ENCODE peak calls at places on chromosomes 11 and 22, in ten cellular contexts. D is A549; C is dorsolateral prefrontal cortex; B is OCI-LY7; P is right atrium auricular region; Q is cardiac muscle cell; R is breast epithelium; V is body of pancreas; U is CD4-positive, CD25-positive, alpha-beta regulatory T cell; K is MM.1S. N is an unnamed sample.
A peak's percentile ranks its signal among the peaks of the same experiment; 100 is the strongest.

GRCh38 chr22:37862570-37863325 is 13.5 kb downstream of the EIF3L start:
- DNase-seq in D (no peak), C (no peak), B (no peak), P (no peak), Q (no peak), R (no peak), V (no peak), U (no peak), K (no peak), N (no peak)

GRCh38 chr11:107929611-107930200 is 1.5 kb downstream of the RAB39A start:
- DNase-seq in D (no peak), C (no peak), B (no peak), P (no peak), Q (no peak), R (no peak), V (no peak), U (no peak), K (no peak), N (no peak)

GRCh38 chr22:27581688-27582087 is 219.9 kb downstream of the MN1 start:
- DNase-seq in D (no peak), C (peak; percentile 81), B (no peak), P (peak; percentile 90), Q (no peak), R (no peak), V (peak; percentile 33), U (no peak), K (no peak), N (peak; percentile 85)

GRCh38 chr22:42596863-42597530 is 17.7 kb downstream of the POLDIP3 start:
- DNase-seq in D (no peak), C (no peak), B (no peak), P (no peak), Q (peak; percentile 34), R (no peak), V (no peak), U (no peak), K (no peak), N (peak; percentile 37)

GRCh38 chr22:47036936-47037485 is 274.6 kb downstream of the TBC1D22A start:
- DNase-seq in D (no peak), C (no peak), B (no peak), P (no peak), Q (no peak), R (no peak), V (no peak), U (no peak), K (no peak), N (peak; percentile 44)

GRCh38 chr11:34798985-34799384 is 117.2 kb downstream of the APIP start:
- DNase-seq in D (no peak), C (no peak), B (no peak), P (no peak), Q (no peak), R (no peak), V (no peak), U (no peak), K (no peak), N (no peak)

GRCh38 chr11:111851636-111852035 is 19.7 kb downstream of the ALG9 start:
- DNase-seq in D (no peak), C (no peak), B (peak; percentile 15), P (no peak), Q (no peak), R (no peak), V (no peak), U (no peak), K (no peak), N (no peak)

GRCh38 chr11:105179542-105180278 is 40.1 kb upstream of the CARD18 start:
- DNase-seq in D (no peak), C (no peak), B (no peak), P (no peak), Q (peak; percentile 9), R (no peak), V (peak; percentile 20), U (no peak), K (no peak), N (no peak)

GRCh38 chr11:91085985-91086384 is 863.1 kb upstream of the CHORDC1 start:
- DNase-seq in D (no peak), C (no peak), B (no peak), P (no peak), Q (no peak), R (no peak), V (no peak), U (no peak), K (no peak), N (no peak)

GRCh38 chr11:116601734-116602636 is 170.8 kb downstream of the BUD13 start:
- DNase-seq in D (no peak), C (no peak), B (no peak), P (no peak), Q (no peak), R (peak; percentile 37), V (no peak), U (no peak), K (no peak), N (no peak)

GRCh38 chr11:113552271-113552670 is 77.1 kb upstream of the DRD2 start:
- DNase-seq in D (no peak), C (no peak), B (no peak), P (no peak), Q (no peak), R (no peak), V (no peak), U (no peak), K (no peak), N (no peak)

GRCh38 chr22:39674536-39674935 is 104.0 kb downstream of the CACNA1I start:
- DNase-seq in D (no peak), C (no peak), B (no peak), P (no peak), Q (no peak), R (no peak), V (no peak), U (no peak), K (no peak), N (no peak)

GRCh38 chr11:69702769-69703510 is 882 bp downstream of the FGF19 start:
- DNase-seq in D (no peak), C (no peak), B (no peak), P (no peak), Q (no peak), R (no peak), V (no peak), U (no peak), K (no peak), N (no peak)

DNA sequence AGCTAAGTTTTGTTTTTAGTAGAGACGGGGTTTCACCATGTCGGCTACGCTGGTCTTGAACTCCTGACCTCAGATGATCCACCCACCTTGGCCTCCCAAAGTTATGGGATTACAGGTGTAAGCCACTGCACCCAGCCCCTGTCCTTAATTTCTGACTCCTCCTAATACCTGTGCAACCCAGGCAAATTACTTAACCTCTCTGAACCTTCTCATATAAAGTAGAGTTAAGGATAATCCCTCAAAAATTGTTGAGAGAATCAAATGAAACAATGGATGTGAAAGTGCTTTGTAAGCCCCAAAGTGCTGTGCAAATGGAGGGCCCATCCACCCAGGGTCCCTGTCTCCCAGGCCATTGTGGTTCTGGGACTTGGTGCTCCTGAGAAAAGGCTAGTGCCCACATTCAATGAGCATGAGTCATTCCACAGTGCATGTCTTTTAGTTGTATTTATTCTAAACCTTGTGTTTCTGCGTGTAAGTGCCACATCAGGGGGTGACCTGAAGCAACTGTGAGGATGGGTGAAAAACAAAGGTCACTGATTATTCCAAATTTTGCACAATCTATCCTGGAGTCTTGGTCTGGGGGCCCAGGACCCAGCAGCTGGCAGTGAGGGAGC is 61.4 kb upstream of the PTPRJ start:
- DNase-seq in D (no peak), C (no peak), B (no peak), P (no peak), Q (no peak), R (no peak), V (no peak), U (no peak), K (no peak), N (no peak)
- H3K27ac ChIP-seq in D (peak overlapping the region; percentile 76), C (no peak overlapping the region), B (no peak overlapping the region), P (no peak overlapping the region), Q (no peak overlapping the region), R (no peak overlapping the region), V (peak overlapping the region; percentile 87), U (no peak overlapping the region), K (no peak overlapping the region), N (no peak overlapping the region)

GRCh38 chr11:115081972-115082371 is 403.6 kb downstream of the NXPE2 start:
- DNase-seq in D (no peak), C (no peak), B (no peak), P (no peak), Q (no peak), R (no peak), V (no peak), U (no peak), K (no peak), N (no peak)
- H3K27ac ChIP-seq in D (no peak overlapping the region), C (no peak overlapping the region), B (no peak overlapping the region), P (no peak overlapping the region), Q (no peak overlapping the region), R (no peak overlapping the region), V (no peak overlapping the region), U (no peak overlapping the region), K (no peak overlapping the region), N (no peak overlapping the region)

GRCh38 chr11:73597340-73597955 is 464 bp downstream of the FAM168A start:
- DNase-seq in D (no peak), C (no peak), B (no peak), P (no peak), Q (no peak), R (no peak), V (no peak), U (no peak), K (no peak), N (no peak)
- H3K27ac ChIP-seq in D (peak overlapping the region; percentile 99), C (peak overlapping the region; percentile 89), B (peak overlapping the region; percentile 72), P (peak overlapping the region; percentile 88), Q (peak overlapping the region; percentile 33), R (peak overlapping the region; percentile 77), V (peak overlapping the region; percentile 85), U (peak overlapping the region; percentile 87), K (no peak overlapping the region), N (peak overlapping the region; percentile 89)

DNA sequence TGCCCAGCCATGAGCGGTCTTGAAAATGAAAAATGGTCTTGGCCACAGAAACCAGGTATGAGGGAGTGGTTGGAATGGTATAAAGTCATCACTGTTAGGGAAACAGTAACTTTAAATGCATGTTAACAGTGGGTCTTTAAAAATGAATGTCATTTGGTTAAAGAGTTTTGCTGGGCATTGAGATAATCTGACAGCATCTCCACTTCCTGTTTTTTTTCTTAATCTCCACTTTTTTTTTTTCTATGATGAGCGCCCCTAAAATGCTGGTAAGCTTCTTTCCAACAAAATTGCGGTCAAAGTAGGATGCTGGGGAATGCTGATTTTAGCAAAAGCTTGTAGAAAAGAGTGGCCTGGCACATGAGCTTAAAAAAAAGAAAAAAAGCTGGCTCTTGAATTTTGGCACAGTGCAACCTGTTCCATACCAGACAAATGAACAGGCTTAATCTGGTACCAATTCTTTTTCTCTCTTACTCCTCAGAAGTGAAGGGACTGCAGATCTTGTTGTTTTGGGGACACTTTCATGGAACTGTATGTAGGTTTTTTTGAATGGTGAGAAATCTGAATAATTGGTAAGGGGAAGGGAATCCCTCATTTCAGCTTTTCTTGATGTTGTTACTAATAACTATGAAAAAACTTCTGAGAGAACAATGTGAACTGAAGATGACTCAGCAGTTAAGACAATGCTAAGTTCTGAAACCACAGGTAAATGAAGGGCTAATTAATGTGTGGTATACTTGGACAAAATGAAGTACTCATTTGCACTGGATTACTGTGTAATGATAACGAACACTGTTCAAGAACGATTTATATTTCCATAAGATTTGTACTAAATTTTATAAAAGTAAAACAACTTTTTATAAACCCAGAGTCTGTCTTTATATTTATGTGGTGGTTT is 3.1 kb upstream of the ARHGEF12 start:
- DNase-seq in D (no peak), C (no peak), B (no peak), P (no peak), Q (no peak), R (no peak), V (no peak), U (no peak), K (peak; percentile 65), N (no peak)
- H3K27ac ChIP-seq in D (peak overlapping the region; percentile 86), C (peak overlapping the region; percentile 24), B (no peak overlapping the region), P (peak overlapping the region; percentile 100), Q (no peak overlapping the region), R (peak overlapping the region; percentile 68), V (no peak overlapping the region), U (no peak overlapping the region), K (peak overlapping the region; percentile 57), N (peak overlapping the region; percentile 99)

GRCh38 chr11:23903044-23903704 is 593.7 kb upstream of the LUZP2 start:
- DNase-seq in D (peak; percentile 60), C (no peak), B (no peak), P (no peak), Q (no peak), R (no peak), V (no peak), U (no peak), K (no peak), N (no peak)
- H3K27ac ChIP-seq in D (peak overlapping the region; percentile 71), C (no peak overlapping the region), B (no peak overlapping the region), P (no peak overlapping the region), Q (no peak overlapping the region), R (no peak overlapping the region), V (no peak overlapping the region), U (no peak overlapping the region), K (no peak overlapping the region), N (no peak overlapping the region)

N was measured in heart left ventricle.